ENCODE peak calls at places on chromosomes 11 and 22, in five cellular contexts. I is A549, U is K562, Z is IMR-90, R is GM12878. F is an unnamed sample.

GRCh38 chr11:112113539-112114457 is 27.1 kb downstream of the SDHD start:
- DNase-seq in I (peak), U (peak), Z (peak), R (no peak), F (peak)

GRCh38 chr11:95108159-95108611 is 18.5 kb downstream of the ENDOD1 start:
- DNase-seq in I (no peak), U (no peak), Z (peak), R (no peak), F (no peak)

GRCh38 chr22:27115816-27116256 is 458.4 kb downstream of the MIAT start:
- DNase-seq in I (peak), U (no peak), Z (peak), R (no peak), F (no peak)

GRCh38 chr22:22697377-22698120 is 53.1 kb downstream of the GGTLC2 start:
- DNase-seq in I (no peak), U (no peak), Z (no peak), R (no peak), F (no peak)

GRCh38 chr11:120034881-120035620 is 102.9 kb downstream of the TRIM29 start:
- DNase-seq in I (no peak), U (no peak), Z (no peak), R (no peak), F (no peak)

GRCh38 chr11:100978442-100978841 is 151.2 kb downstream of the PGR start:
- DNase-seq in I (no peak), U (no peak), Z (no peak), R (no peak), F (no peak)

GRCh38 chr22:19110064-19110458 is 12.2 kb downstream of the DGCR2 start:
- DNase-seq in I (no peak), U (peak), Z (no peak), R (no peak), F (no peak)

GRCh38 chr11:106249857-106250256 is 172.4 kb downstream of the AASDHPPT start:
- DNase-seq in I (no peak), U (no peak), Z (no peak), R (no peak), F (no peak)

GRCh38 chr11:74819400-74819799 is 70.8 kb downstream of the RNF169 start:
- DNase-seq in I (no peak), U (no peak), Z (peak), R (no peak), F (no peak)

GRCh38 chr11:46951864-46952263 is 15.3 kb downstream of the CSTPP1 start:
- DNase-seq in I (no peak), U (no peak), Z (peak), R (no peak), F (no peak)

GRCh38 chr11:118488480-118489109 is 38.7 kb upstream of the TTC36 start:
- DNase-seq in I (peak), U (peak), Z (peak), R (peak), F (peak)

GRCh38 chr11:70740475-70740825 is 342.1 kb downstream of the CTTN start:
- DNase-seq in I (no peak), U (no peak), Z (no peak), R (no peak), F (no peak)

GRCh38 chr22:38272373-38273134 is at the start of gene TMEM184B:
- DNase-seq in I (peak), U (peak), Z (peak), R (no peak), F (peak)

GRCh38 chr22:38269466-38269865 is 3.3 kb downstream of the TMEM184B start:
- DNase-seq in I (no peak), U (no peak), Z (no peak), R (no peak), F (no peak)

GRCh38 chr22:38271927-38272372 is 860 bp downstream of the TMEM184B start:
- DNase-seq in I (no peak), U (no peak), Z (no peak), R (no peak), F (no peak)

GRCh38 chr22:38271101-38271500 is 1.7 kb downstream of the TMEM184B start:
- DNase-seq in I (no peak), U (no peak), Z (no peak), R (no peak), F (no peak)

DNA sequence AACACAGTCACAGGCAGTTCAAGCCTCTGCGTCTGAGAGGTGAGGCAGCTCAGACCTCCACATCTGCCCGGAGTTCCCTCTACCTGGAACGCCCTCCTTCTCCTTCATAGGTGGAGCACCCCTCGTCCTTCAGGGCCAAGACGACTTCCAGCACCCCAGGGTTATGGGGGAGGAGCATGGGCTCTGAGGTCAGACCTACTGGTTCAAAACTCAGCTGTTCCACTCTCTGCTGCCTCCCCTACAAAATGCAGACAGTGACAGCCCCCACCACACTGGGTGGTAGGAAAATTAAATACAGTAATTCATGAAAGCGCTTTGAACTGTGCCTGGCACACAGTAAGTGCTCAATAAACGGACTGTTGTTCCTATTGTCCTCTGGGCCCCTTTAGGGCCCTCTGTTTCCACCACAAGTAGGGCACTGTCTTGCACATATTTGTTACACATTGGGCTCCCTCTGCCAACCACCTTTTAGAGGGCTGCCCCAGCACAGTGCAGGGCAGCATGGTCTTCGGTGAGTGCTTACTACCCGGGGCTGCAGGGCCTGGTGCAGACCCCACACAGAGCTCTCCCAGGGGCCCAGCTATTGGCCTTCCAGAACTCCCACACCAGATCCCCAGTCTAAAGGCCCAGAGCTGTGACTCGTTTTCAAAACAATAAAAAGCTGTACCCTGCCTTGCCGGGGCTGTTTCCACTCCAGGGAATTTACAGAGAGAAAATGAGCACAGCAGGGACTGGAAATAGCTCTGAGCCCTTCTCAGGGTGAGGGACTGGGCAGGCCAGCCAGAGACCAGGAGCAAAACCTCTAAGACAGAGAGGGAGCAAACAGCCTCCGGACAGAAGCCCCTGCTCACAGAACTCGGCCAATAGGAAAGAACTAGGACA is 2.5 kb downstream of the TMEM184B start:
- DNase-seq in I (no peak), U (no peak), Z (peak), R (no peak), F (no peak)
- TF ChIP-seq RCOR1 in I (no peak), U (no peak), Z (no peak), R (no peak), F (no peak)

DNA sequence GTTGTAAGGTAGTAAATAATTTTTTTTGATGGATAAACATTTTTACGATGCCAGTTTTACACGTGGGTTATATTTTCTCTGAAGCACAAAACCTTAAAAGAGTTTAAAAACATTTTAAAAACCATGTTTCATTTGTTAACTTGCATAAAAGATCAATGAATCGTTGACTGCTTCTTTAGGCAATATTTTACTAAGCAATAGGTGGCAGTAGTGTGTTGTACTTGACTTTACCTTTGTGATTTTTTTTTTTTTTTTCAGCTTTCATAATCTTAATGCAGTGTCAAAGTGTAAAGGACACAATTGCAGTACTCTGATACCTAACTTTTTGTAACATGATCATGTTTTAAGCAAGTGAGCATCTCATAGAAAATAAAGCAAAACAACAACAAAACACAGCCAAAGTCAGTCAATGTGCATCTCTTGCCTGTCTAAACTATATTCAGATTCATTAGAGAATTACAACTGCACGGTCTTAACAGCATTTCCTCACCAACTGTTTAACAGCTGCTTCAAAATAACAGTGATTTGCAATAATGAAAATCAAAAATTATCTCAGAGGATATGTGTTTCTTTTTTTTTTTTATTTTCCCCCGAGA is 27.7 kb downstream of the DNAJC24 start:
- DNase-seq in I (peak), U (peak), Z (peak), R (no peak), F (peak)
- TF ChIP-seq RCOR1 in I (no peak), U (no peak), Z (no peak), R (no peak), F (no peak)

DNA sequence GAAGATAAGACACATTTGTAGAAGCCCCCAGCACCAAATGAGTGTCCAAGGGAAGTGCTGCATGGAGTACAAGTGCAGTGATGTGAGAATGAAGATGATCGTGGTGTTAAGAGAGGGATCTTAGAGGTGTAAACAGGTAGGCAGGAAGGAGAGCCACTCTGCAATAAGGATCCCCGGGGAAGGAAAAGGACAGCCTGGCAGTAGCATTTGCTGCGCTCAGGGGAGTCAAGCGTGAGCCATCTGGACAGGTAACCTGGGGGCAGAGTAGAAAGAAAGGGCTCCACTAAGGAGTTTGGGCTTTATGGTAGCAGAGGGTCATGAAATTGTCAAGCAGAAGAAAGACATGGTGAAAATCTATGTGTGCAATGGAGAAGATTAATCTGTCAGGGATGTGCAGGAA is 587.2 kb downstream of the BUD13 start:
- DNase-seq in I (no peak), U (no peak), Z (no peak), R (no peak), F (no peak)
- TF ChIP-seq RCOR1 in I (no peak), U (no peak), Z (no peak), R (no peak), F (no peak)

DNA sequence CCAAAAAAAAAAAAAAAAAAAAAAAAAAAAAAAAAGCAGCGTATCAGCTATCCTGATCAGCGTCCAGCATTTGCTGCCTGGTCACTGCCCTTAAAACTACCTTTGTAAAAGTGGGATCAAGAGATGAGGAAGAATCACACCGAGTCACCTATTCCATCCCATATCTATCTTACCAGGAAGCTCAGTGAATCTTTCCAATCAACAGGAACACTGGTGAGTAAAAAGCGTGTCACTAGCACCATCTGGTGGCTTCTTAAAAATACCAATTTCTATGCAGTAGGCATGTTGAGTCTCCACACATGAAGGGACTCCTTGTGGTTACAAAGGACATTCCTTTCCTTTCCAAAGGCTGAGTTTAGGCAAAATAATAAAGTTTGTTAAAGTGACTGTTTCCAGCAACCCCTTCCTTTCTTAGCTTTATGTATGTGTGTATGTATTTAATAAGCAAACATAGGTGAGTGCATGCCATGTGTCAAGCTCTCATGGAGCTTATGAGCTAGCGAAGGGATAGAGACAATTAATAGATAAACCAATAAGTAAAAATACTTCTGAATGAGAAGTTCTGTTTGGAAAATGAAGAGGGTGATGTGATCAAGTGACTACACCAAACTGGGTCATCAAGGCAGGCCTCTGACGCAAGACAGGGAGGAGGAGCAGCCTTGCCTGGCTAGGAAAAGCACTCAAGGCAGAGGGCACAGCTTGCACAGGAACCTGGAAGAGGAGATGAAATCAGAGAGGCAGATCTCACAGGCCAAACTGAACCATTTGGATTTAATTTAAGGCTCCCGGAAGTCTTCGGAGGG is 13.9 kb upstream of the TP53AIP1 start:
- DNase-seq in I (peak), U (peak), Z (peak), R (peak), F (peak)
- TF ChIP-seq RCOR1 in I (no peak), U (no peak), Z (no peak), R (no peak), F (no peak)

GRCh38 chr11:44793350-44794090 is 66.8 kb downstream of the TSPAN18 start:
- DNase-seq in I (no peak), U (peak), Z (peak), R (no peak), F (peak)

GRCh38 chr11:44797886-44798683 is 71.3 kb downstream of the TSPAN18 start:
- DNase-seq in I (no peak), U (no peak), Z (peak), R (no peak), F (no peak)

GRCh38 chr11:44797051-44797450 is 70.3 kb downstream of the TSPAN18 start:
- DNase-seq in I (no peak), U (no peak), Z (no peak), R (no peak), F (no peak)

GRCh38 chr11:44799036-44799435 is 72.3 kb downstream of the TSPAN18 start:
- DNase-seq in I (no peak), U (no peak), Z (no peak), R (no peak), F (no peak)

GRCh38 chr11:44795803-44796535 is 69.2 kb downstream of the TSPAN18 start:
- DNase-seq in I (no peak), U (no peak), Z (no peak), R (no peak), F (no peak)
- TF ChIP-seq RCOR1 in I (no peak), U (no peak), Z (no peak), R (no peak), F (no peak)

GRCh38 chr11:76808996-76809395 is 25.8 kb downstream of the TSKU start:
- DNase-seq in I (no peak), U (no peak), Z (no peak), R (no peak), F (no peak)

GRCh38 chr11:76807206-76807875 is 24.2 kb downstream of the TSKU start:
- DNase-seq in I (peak), U (peak), Z (peak), R (no peak), F (peak)

GRCh38 chr11:76806608-76807205 is 23.6 kb downstream of the TSKU start:
- DNase-seq in I (no peak), U (no peak), Z (no peak), R (no peak), F (no peak)

GRCh38 chr11:76806131-76806530 is 23.0 kb downstream of the TSKU start:
- DNase-seq in I (no peak), U (no peak), Z (no peak), R (no peak), F (no peak)

DNA sequence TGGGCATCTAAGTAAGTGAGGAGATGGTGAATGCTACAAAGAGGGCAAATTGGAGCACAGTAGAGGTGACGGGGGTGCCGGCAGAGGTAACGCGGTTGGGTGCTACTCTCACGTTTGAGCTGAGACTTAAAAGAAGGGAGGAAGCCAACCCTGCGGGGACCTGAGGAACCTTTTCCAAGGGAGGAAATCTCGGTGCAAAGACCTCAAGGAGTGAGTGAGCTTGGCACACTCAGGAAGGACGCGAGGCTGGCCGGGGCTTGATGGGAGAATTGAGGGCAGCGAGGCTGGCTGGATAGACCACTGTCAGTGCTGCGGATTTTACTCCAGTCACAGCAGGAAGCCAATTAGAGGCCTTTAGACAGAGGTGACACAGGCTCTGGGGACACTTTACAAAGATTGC is 25.0 kb downstream of the TSKU start:
- DNase-seq in I (no peak), U (no peak), Z (no peak), R (no peak), F (no peak)
- TF ChIP-seq RCOR1 in I (no peak), U (no peak), Z (no peak), R (no peak), F (no peak)

F was measured in SK-N-SH.